ENCODE peak calls at places on chromosome 7, in ten cellular contexts. One of them, this sample, is unnamed.

GRCh38 chr7:98244871-98245270 is 7.2 kb downstream of the TECPR1 start:
- DNase-seq in activated effector memory CD4-positive, alpha-beta T cell treated with anti-CD3 and anti-CD28 coated beads, Interleukin-2, amount 50 U/mL, for 16 hours: no peak
- DNase-seq in NCI-H2029 treated with DMSO at 0.1 percent for 48 hours: no peak
- DNase-seq in psoas muscle: no peak
- DNase-seq in PC-3: no peak
- DNase-seq in cerebellar cortex: no peak
- DNase-seq in EL: no peak
- DNase-seq in naive B cell: no peak
- DNase-seq in NCI-H82: no peak
- DNase-seq in chondrocyte: no peak
- DNase-seq in this sample: no peak

GRCh38 chr7:128030999-128031681 is at the start of gene LRRC4:
- DNase-seq in activated effector memory CD4-positive, alpha-beta T cell treated with anti-CD3 and anti-CD28 coated beads, Interleukin-2, amount 50 U/mL, for 16 hours: peak
- DNase-seq in NCI-H2029 treated with DMSO at 0.1 percent for 48 hours: no peak
- DNase-seq in psoas muscle: no peak
- DNase-seq in PC-3: no peak
- DNase-seq in cerebellar cortex: no peak
- DNase-seq in EL: peak
- DNase-seq in naive B cell: peak
- DNase-seq in NCI-H82: peak
- DNase-seq in chondrocyte: no peak
- DNase-seq in this sample: no peak

GRCh38 chr7:106640368-106641141 is 20.4 kb downstream of the CCDC71L start:
- DNase-seq in activated effector memory CD4-positive, alpha-beta T cell treated with anti-CD3 and anti-CD28 coated beads, Interleukin-2, amount 50 U/mL, for 16 hours: no peak
- DNase-seq in NCI-H2029 treated with DMSO at 0.1 percent for 48 hours: no peak
- DNase-seq in psoas muscle: no peak
- DNase-seq in PC-3: no peak
- DNase-seq in cerebellar cortex: no peak
- DNase-seq in EL: no peak
- DNase-seq in naive B cell: no peak
- DNase-seq in NCI-H82: no peak
- DNase-seq in chondrocyte: no peak
- DNase-seq in this sample: no peak

GRCh38 chr7:57199252-57199651 is 67.0 kb upstream of the ZNF479 start:
- DNase-seq in activated effector memory CD4-positive, alpha-beta T cell treated with anti-CD3 and anti-CD28 coated beads, Interleukin-2, amount 50 U/mL, for 16 hours: no peak
- DNase-seq in NCI-H2029 treated with DMSO at 0.1 percent for 48 hours: no peak
- DNase-seq in psoas muscle: no peak
- DNase-seq in PC-3: no peak
- DNase-seq in cerebellar cortex: no peak
- DNase-seq in EL: no peak
- DNase-seq in naive B cell: no peak
- DNase-seq in NCI-H82: no peak
- DNase-seq in chondrocyte: peak
- DNase-seq in this sample: no peak

GRCh38 chr7:140403878-140404564 is at the start of gene RAB19:
- DNase-seq in activated effector memory CD4-positive, alpha-beta T cell treated with anti-CD3 and anti-CD28 coated beads, Interleukin-2, amount 50 U/mL, for 16 hours: peak
- DNase-seq in NCI-H2029 treated with DMSO at 0.1 percent for 48 hours: peak
- DNase-seq in psoas muscle: no peak
- DNase-seq in PC-3: peak
- DNase-seq in cerebellar cortex: no peak
- DNase-seq in EL: no peak
- DNase-seq in naive B cell: peak
- DNase-seq in NCI-H82: no peak
- DNase-seq in chondrocyte: peak
- DNase-seq in this sample: no peak

GRCh38 chr7:31957090-31957720 is 113.0 kb downstream of the PDE1C start:
- DNase-seq in activated effector memory CD4-positive, alpha-beta T cell treated with anti-CD3 and anti-CD28 coated beads, Interleukin-2, amount 50 U/mL, for 16 hours: no peak
- DNase-seq in NCI-H2029 treated with DMSO at 0.1 percent for 48 hours: no peak
- DNase-seq in psoas muscle: no peak
- DNase-seq in PC-3: peak
- DNase-seq in cerebellar cortex: no peak
- DNase-seq in EL: peak
- DNase-seq in naive B cell: no peak
- DNase-seq in NCI-H82: no peak
- DNase-seq in chondrocyte: no peak
- DNase-seq in this sample: no peak

GRCh38 chr7:55152490-55152889 is 133.7 kb downstream of the EGFR start:
- DNase-seq in activated effector memory CD4-positive, alpha-beta T cell treated with anti-CD3 and anti-CD28 coated beads, Interleukin-2, amount 50 U/mL, for 16 hours: no peak
- DNase-seq in NCI-H2029 treated with DMSO at 0.1 percent for 48 hours: no peak
- DNase-seq in psoas muscle: no peak
- DNase-seq in PC-3: no peak
- DNase-seq in cerebellar cortex: no peak
- DNase-seq in EL: no peak
- DNase-seq in naive B cell: no peak
- DNase-seq in NCI-H82: no peak
- DNase-seq in chondrocyte: no peak
- DNase-seq in this sample: no peak

GRCh38 chr7:36191292-36191920 is 38.4 kb downstream of the EEPD1 start:
- DNase-seq in activated effector memory CD4-positive, alpha-beta T cell treated with anti-CD3 and anti-CD28 coated beads, Interleukin-2, amount 50 U/mL, for 16 hours: no peak
- DNase-seq in NCI-H2029 treated with DMSO at 0.1 percent for 48 hours: no peak
- DNase-seq in psoas muscle: no peak
- DNase-seq in PC-3: no peak
- DNase-seq in cerebellar cortex: no peak
- DNase-seq in EL: peak
- DNase-seq in naive B cell: no peak
- DNase-seq in NCI-H82: no peak
- DNase-seq in chondrocyte: no peak
- DNase-seq in this sample: no peak

GRCh38 chr7:45685619-45686240 is 111.6 kb downstream of the ADCY1 start:
- DNase-seq in activated effector memory CD4-positive, alpha-beta T cell treated with anti-CD3 and anti-CD28 coated beads, Interleukin-2, amount 50 U/mL, for 16 hours: peak
- DNase-seq in NCI-H2029 treated with DMSO at 0.1 percent for 48 hours: no peak
- DNase-seq in psoas muscle: peak
- DNase-seq in PC-3: no peak
- DNase-seq in cerebellar cortex: no peak
- DNase-seq in EL: no peak
- DNase-seq in naive B cell: no peak
- DNase-seq in NCI-H82: no peak
- DNase-seq in chondrocyte: no peak
- DNase-seq in this sample: no peak

GRCh38 chr7:6691609-6692106 is 15.1 kb downstream of the ZNF12 start:
- DNase-seq in activated effector memory CD4-positive, alpha-beta T cell treated with anti-CD3 and anti-CD28 coated beads, Interleukin-2, amount 50 U/mL, for 16 hours: no peak
- DNase-seq in NCI-H2029 treated with DMSO at 0.1 percent for 48 hours: no peak
- DNase-seq in psoas muscle: no peak
- DNase-seq in PC-3: no peak
- DNase-seq in cerebellar cortex: peak
- DNase-seq in EL: no peak
- DNase-seq in naive B cell: no peak
- DNase-seq in NCI-H82: peak
- DNase-seq in chondrocyte: no peak
- DNase-seq in this sample: no peak

GRCh38 chr7:85773116-85773783 is 586.4 kb upstream of the SEMA3D start:
- DNase-seq in activated effector memory CD4-positive, alpha-beta T cell treated with anti-CD3 and anti-CD28 coated beads, Interleukin-2, amount 50 U/mL, for 16 hours: no peak
- DNase-seq in NCI-H2029 treated with DMSO at 0.1 percent for 48 hours: no peak
- DNase-seq in psoas muscle: no peak
- DNase-seq in PC-3: no peak
- DNase-seq in cerebellar cortex: no peak
- DNase-seq in EL: peak
- DNase-seq in naive B cell: no peak
- DNase-seq in NCI-H82: no peak
- DNase-seq in chondrocyte: no peak
- DNase-seq in this sample: no peak

GRCh38 chr7:101166909-101167644 is 1.7 kb upstream of the VGF start:
- DNase-seq in activated effector memory CD4-positive, alpha-beta T cell treated with anti-CD3 and anti-CD28 coated beads, Interleukin-2, amount 50 U/mL, for 16 hours: no peak
- DNase-seq in NCI-H2029 treated with DMSO at 0.1 percent for 48 hours: no peak
- DNase-seq in psoas muscle: no peak
- DNase-seq in PC-3: no peak
- DNase-seq in cerebellar cortex: no peak
- DNase-seq in EL: no peak
- DNase-seq in naive B cell: no peak
- DNase-seq in NCI-H82: peak
- DNase-seq in chondrocyte: no peak
- DNase-seq in this sample: no peak

GRCh38 chr7:30526163-30526562 is 21.5 kb upstream of the GGCT start:
- DNase-seq in activated effector memory CD4-positive, alpha-beta T cell treated with anti-CD3 and anti-CD28 coated beads, Interleukin-2, amount 50 U/mL, for 16 hours: no peak
- DNase-seq in NCI-H2029 treated with DMSO at 0.1 percent for 48 hours: no peak
- DNase-seq in psoas muscle: no peak
- DNase-seq in PC-3: no peak
- DNase-seq in cerebellar cortex: no peak
- DNase-seq in EL: no peak
- DNase-seq in naive B cell: no peak
- DNase-seq in NCI-H82: peak
- DNase-seq in chondrocyte: no peak
- DNase-seq in this sample: no peak

GRCh38 chr7:32761451-32762320 is 129.9 kb downstream of the KBTBD2 start:
- DNase-seq in activated effector memory CD4-positive, alpha-beta T cell treated with anti-CD3 and anti-CD28 coated beads, Interleukin-2, amount 50 U/mL, for 16 hours: no peak
- DNase-seq in NCI-H2029 treated with DMSO at 0.1 percent for 48 hours: no peak
- DNase-seq in psoas muscle: no peak
- DNase-seq in PC-3: no peak
- DNase-seq in cerebellar cortex: no peak
- DNase-seq in EL: no peak
- DNase-seq in naive B cell: no peak
- DNase-seq in NCI-H82: no peak
- DNase-seq in chondrocyte: peak
- DNase-seq in this sample: no peak

GRCh38 chr7:90432752-90433151 is 29.5 kb downstream of the CLDN12 start:
- DNase-seq in activated effector memory CD4-positive, alpha-beta T cell treated with anti-CD3 and anti-CD28 coated beads, Interleukin-2, amount 50 U/mL, for 16 hours: no peak
- DNase-seq in NCI-H2029 treated with DMSO at 0.1 percent for 48 hours: no peak
- DNase-seq in psoas muscle: no peak
- DNase-seq in PC-3: no peak
- DNase-seq in cerebellar cortex: no peak
- DNase-seq in EL: no peak
- DNase-seq in naive B cell: no peak
- DNase-seq in NCI-H82: no peak
- DNase-seq in chondrocyte: no peak
- DNase-seq in this sample: no peak

GRCh38 chr7:50119815-50120637 is 27.0 kb upstream of the ZPBP start:
- DNase-seq in activated effector memory CD4-positive, alpha-beta T cell treated with anti-CD3 and anti-CD28 coated beads, Interleukin-2, amount 50 U/mL, for 16 hours: peak
- DNase-seq in NCI-H2029 treated with DMSO at 0.1 percent for 48 hours: no peak
- DNase-seq in psoas muscle: no peak
- DNase-seq in PC-3: peak
- DNase-seq in cerebellar cortex: no peak
- DNase-seq in EL: no peak
- DNase-seq in naive B cell: peak
- DNase-seq in NCI-H82: peak
- DNase-seq in chondrocyte: no peak
- DNase-seq in this sample: no peak

GRCh38 chr7:97342512-97342911 is 225.0 kb downstream of the SDHAF3 start:
- DNase-seq in activated effector memory CD4-positive, alpha-beta T cell treated with anti-CD3 and anti-CD28 coated beads, Interleukin-2, amount 50 U/mL, for 16 hours: no peak
- DNase-seq in NCI-H2029 treated with DMSO at 0.1 percent for 48 hours: peak
- DNase-seq in psoas muscle: no peak
- DNase-seq in PC-3: no peak
- DNase-seq in cerebellar cortex: no peak
- DNase-seq in EL: no peak
- DNase-seq in naive B cell: no peak
- DNase-seq in NCI-H82: no peak
- DNase-seq in chondrocyte: no peak
- DNase-seq in this sample: no peak

GRCh38 chr7:107538001-107538400 is 25.7 kb downstream of the COG5 start:
- DNase-seq in activated effector memory CD4-positive, alpha-beta T cell treated with anti-CD3 and anti-CD28 coated beads, Interleukin-2, amount 50 U/mL, for 16 hours: no peak
- DNase-seq in NCI-H2029 treated with DMSO at 0.1 percent for 48 hours: peak
- DNase-seq in psoas muscle: no peak
- DNase-seq in PC-3: no peak
- DNase-seq in cerebellar cortex: no peak
- DNase-seq in EL: no peak
- DNase-seq in naive B cell: no peak
- DNase-seq in NCI-H82: no peak
- DNase-seq in chondrocyte: no peak
- DNase-seq in this sample: no peak

GRCh38 chr7:141944811-141945210 is 2.0 kb downstream of the CLEC5A start:
- DNase-seq in activated effector memory CD4-positive, alpha-beta T cell treated with anti-CD3 and anti-CD28 coated beads, Interleukin-2, amount 50 U/mL, for 16 hours: no peak
- DNase-seq in NCI-H2029 treated with DMSO at 0.1 percent for 48 hours: no peak
- DNase-seq in psoas muscle: no peak
- DNase-seq in PC-3: no peak
- DNase-seq in cerebellar cortex: no peak
- DNase-seq in EL: no peak
- DNase-seq in naive B cell: no peak
- DNase-seq in NCI-H82: no peak
- DNase-seq in chondrocyte: no peak
- DNase-seq in this sample: no peak

GRCh38 chr7:28330384-28331070 is 81.8 kb upstream of the CREB5 start:
- DNase-seq in activated effector memory CD4-positive, alpha-beta T cell treated with anti-CD3 and anti-CD28 coated beads, Interleukin-2, amount 50 U/mL, for 16 hours: no peak
- DNase-seq in NCI-H2029 treated with DMSO at 0.1 percent for 48 hours: no peak
- DNase-seq in psoas muscle: no peak
- DNase-seq in PC-3: no peak
- DNase-seq in cerebellar cortex: no peak
- DNase-seq in EL: peak
- DNase-seq in naive B cell: no peak
- DNase-seq in NCI-H82: peak
- DNase-seq in chondrocyte: no peak
- DNase-seq in this sample: no peak

GRCh38 chr7:21640150-21640549 is 97.3 kb downstream of the DNAH11 start:
- DNase-seq in activated effector memory CD4-positive, alpha-beta T cell treated with anti-CD3 and anti-CD28 coated beads, Interleukin-2, amount 50 U/mL, for 16 hours: no peak
- DNase-seq in NCI-H2029 treated with DMSO at 0.1 percent for 48 hours: no peak
- DNase-seq in psoas muscle: no peak
- DNase-seq in PC-3: peak
- DNase-seq in cerebellar cortex: no peak
- DNase-seq in EL: peak
- DNase-seq in naive B cell: no peak
- DNase-seq in NCI-H82: no peak
- DNase-seq in chondrocyte: no peak
- DNase-seq in this sample: no peak

GRCh38 chr7:146216371-146217041 is 99.9 kb downstream of the CNTNAP2 start:
- DNase-seq in activated effector memory CD4-positive, alpha-beta T cell treated with anti-CD3 and anti-CD28 coated beads, Interleukin-2, amount 50 U/mL, for 16 hours: no peak
- DNase-seq in NCI-H2029 treated with DMSO at 0.1 percent for 48 hours: no peak
- DNase-seq in psoas muscle: no peak
- DNase-seq in PC-3: peak
- DNase-seq in cerebellar cortex: peak
- DNase-seq in EL: no peak
- DNase-seq in naive B cell: no peak
- DNase-seq in NCI-H82: peak
- DNase-seq in chondrocyte: no peak
- DNase-seq in this sample: no peak

GRCh38 chr7:96663871-96664445 is 45.7 kb downstream of the SEM1 start:
- DNase-seq in activated effector memory CD4-positive, alpha-beta T cell treated with anti-CD3 and anti-CD28 coated beads, Interleukin-2, amount 50 U/mL, for 16 hours: no peak
- DNase-seq in NCI-H2029 treated with DMSO at 0.1 percent for 48 hours: no peak
- DNase-seq in psoas muscle: no peak
- DNase-seq in PC-3: no peak
- DNase-seq in cerebellar cortex: no peak
- DNase-seq in EL: no peak
- DNase-seq in naive B cell: no peak
- DNase-seq in NCI-H82: no peak
- DNase-seq in chondrocyte: no peak
- DNase-seq in this sample: no peak

GRCh38 chr7:159023746-159024145 is 120.9 kb downstream of the VIPR2 start:
- DNase-seq in activated effector memory CD4-positive, alpha-beta T cell treated with anti-CD3 and anti-CD28 coated beads, Interleukin-2, amount 50 U/mL, for 16 hours: peak
- DNase-seq in NCI-H2029 treated with DMSO at 0.1 percent for 48 hours: no peak
- DNase-seq in psoas muscle: no peak
- DNase-seq in PC-3: no peak
- DNase-seq in cerebellar cortex: no peak
- DNase-seq in EL: no peak
- DNase-seq in naive B cell: no peak
- DNase-seq in NCI-H82: no peak
- DNase-seq in chondrocyte: peak
- DNase-seq in this sample: peak

GRCh38 chr7:116873619-116874018 is 11.2 kb downstream of the CAPZA2 start:
- DNase-seq in activated effector memory CD4-positive, alpha-beta T cell treated with anti-CD3 and anti-CD28 coated beads, Interleukin-2, amount 50 U/mL, for 16 hours: no peak
- DNase-seq in NCI-H2029 treated with DMSO at 0.1 percent for 48 hours: no peak
- DNase-seq in psoas muscle: no peak
- DNase-seq in PC-3: no peak
- DNase-seq in cerebellar cortex: no peak
- DNase-seq in EL: no peak
- DNase-seq in naive B cell: no peak
- DNase-seq in NCI-H82: no peak
- DNase-seq in chondrocyte: no peak
- DNase-seq in this sample: no peak

GRCh38 chr7:18754766-18755165 is 259.2 kb downstream of the HDAC9 start:
- DNase-seq in activated effector memory CD4-positive, alpha-beta T cell treated with anti-CD3 and anti-CD28 coated beads, Interleukin-2, amount 50 U/mL, for 16 hours: no peak
- DNase-seq in NCI-H2029 treated with DMSO at 0.1 percent for 48 hours: no peak
- DNase-seq in psoas muscle: no peak
- DNase-seq in PC-3: peak
- DNase-seq in cerebellar cortex: no peak
- DNase-seq in EL: peak
- DNase-seq in naive B cell: no peak
- DNase-seq in NCI-H82: no peak
- DNase-seq in chondrocyte: no peak
- DNase-seq in this sample: no peak

GRCh38 chr7:5780801-5781496 is 514 bp downstream of the RNF216 start:
- DNase-seq in activated effector memory CD4-positive, alpha-beta T cell treated with anti-CD3 and anti-CD28 coated beads, Interleukin-2, amount 50 U/mL, for 16 hours: peak
- DNase-seq in NCI-H2029 treated with DMSO at 0.1 percent for 48 hours: no peak
- DNase-seq in psoas muscle: peak
- DNase-seq in PC-3: peak
- DNase-seq in cerebellar cortex: no peak
- DNase-seq in EL: peak
- DNase-seq in naive B cell: no peak
- DNase-seq in NCI-H82: peak
- DNase-seq in chondrocyte: no peak
- DNase-seq in this sample: no peak

GRCh38 chr7:83271212-83272099 is 108.8 kb upstream of the PCLO start:
- DNase-seq in activated effector memory CD4-positive, alpha-beta T cell treated with anti-CD3 and anti-CD28 coated beads, Interleukin-2, amount 50 U/mL, for 16 hours: no peak
- DNase-seq in NCI-H2029 treated with DMSO at 0.1 percent for 48 hours: peak
- DNase-seq in psoas muscle: no peak
- DNase-seq in PC-3: peak
- DNase-seq in cerebellar cortex: peak
- DNase-seq in EL: peak
- DNase-seq in naive B cell: no peak
- DNase-seq in NCI-H82: peak
- DNase-seq in chondrocyte: no peak
- DNase-seq in this sample: no peak